ENCODE peak calls at places on chromosomes 2 and 18, in eight cellular contexts. D, Y, X, P, B, J, L and N are unnamed samples.
A peak's percentile ranks its signal among the peaks of the same experiment; 100 is the strongest.

GRCh38 chr2:205094031-205094430 is 548.8 kb downstream of the PARD3B start:
- DNase-seq in D (no peak), P (no peak), J (no peak), Y (no peak), L (no peak), B (no peak), X (no peak), N (no peak)

GRCh38 chr2:117470311-117471095 is 344.0 kb upstream of the DDX18 start:
- DNase-seq in B (no peak), Y (no peak), J (peak; percentile 6), X (no peak), P (no peak), L (no peak), D (peak; percentile 11), N (no peak)

GRCh38 chr18:79410731-79411613 is 15.2 kb downstream of the NFATC1 start:
- DNase-seq in Y (peak; percentile 82), X (peak; percentile 47), P (peak; percentile 26), L (no peak), B (no peak), J (no peak), D (no peak), N (no peak)

GRCh38 chr18:40866013-40866644 is 1088.9 kb upstream of the PIK3C3 start:
- DNase-seq in X (no peak), L (no peak), P (no peak), B (no peak), D (no peak), Y (no peak), J (no peak), N (no peak)

GRCh38 chr2:162037028-162037795 is 36.8 kb downstream of the DPP4 start:
- DNase-seq in Y (no peak), B (peak; percentile 28), D (no peak), J (no peak), X (no peak), P (no peak), L (peak; percentile 54), N (no peak)

GRCh38 chr2:148048475-148049221 is 27.8 kb downstream of the MBD5 start:
- DNase-seq in X (no peak), L (no peak), P (no peak), D (no peak), J (no peak), Y (no peak), B (peak; percentile 7), N (no peak)

GRCh38 chr2:201709049-201709448 is 10.6 kb upstream of the MPP4 start:
- DNase-seq in X (no peak), B (no peak), J (no peak), L (no peak), D (no peak), P (no peak), Y (no peak), N (no peak)

GRCh38 chr2:133576714-133577113 is 8.5 kb upstream of the NCKAP5 start:
- DNase-seq in Y (no peak), X (no peak), J (no peak), B (no peak), D (no peak), L (no peak), P (no peak), N (no peak)

GRCh38 chr2:236959876-236960275 is 125.8 kb upstream of the COPS8 start:
- DNase-seq in Y (no peak), D (no peak), J (no peak), B (no peak), X (no peak), P (no peak), L (peak; percentile 57), N (peak; percentile 38)

GRCh38 chr2:44351676-44352075 is 9.6 kb downstream of the PREPL start:
- DNase-seq in Y (no peak), D (no peak), X (no peak), P (no peak), J (no peak), B (peak; percentile 55), L (peak; percentile 92), N (no peak)

GRCh38 chr2:207772081-207772843 is 2.6 kb upstream of the FZD5 start:
- DNase-seq in D (no peak), L (peak; percentile 43), X (no peak), P (peak; percentile 60), J (no peak), Y (no peak), B (peak; percentile 59), N (no peak)

DNA sequence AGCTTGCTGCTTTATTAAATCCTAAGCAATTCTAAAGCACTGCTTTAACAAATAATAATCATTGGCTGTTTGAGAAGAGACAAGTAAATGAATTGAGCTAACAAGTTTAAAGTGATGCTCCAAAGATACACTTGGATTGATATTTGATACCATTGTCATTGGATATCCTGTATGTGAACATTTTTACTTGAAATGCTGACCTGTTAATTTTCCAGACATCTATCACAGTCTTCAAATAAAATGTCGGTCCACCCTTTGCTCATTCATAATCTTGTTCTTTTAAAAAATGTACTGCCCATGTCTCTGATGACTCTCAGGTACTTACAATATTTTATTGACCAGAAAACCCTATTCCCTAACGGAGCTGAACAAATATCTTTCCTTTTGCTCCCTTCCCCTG is 202.1 kb downstream of the DYSF start:
- DNase-seq in B (no peak), X (no peak), L (no peak), Y (no peak), D (no peak), J (no peak), P (no peak), N (no peak)
- H3K4me3 ChIP-seq in B (no peak overlapping the region), X (no peak overlapping the region), L (no peak overlapping the region), Y (no peak overlapping the region), D (no peak overlapping the region), J (no peak overlapping the region), P (no peak overlapping the region), N (no peak overlapping the region)

DNA sequence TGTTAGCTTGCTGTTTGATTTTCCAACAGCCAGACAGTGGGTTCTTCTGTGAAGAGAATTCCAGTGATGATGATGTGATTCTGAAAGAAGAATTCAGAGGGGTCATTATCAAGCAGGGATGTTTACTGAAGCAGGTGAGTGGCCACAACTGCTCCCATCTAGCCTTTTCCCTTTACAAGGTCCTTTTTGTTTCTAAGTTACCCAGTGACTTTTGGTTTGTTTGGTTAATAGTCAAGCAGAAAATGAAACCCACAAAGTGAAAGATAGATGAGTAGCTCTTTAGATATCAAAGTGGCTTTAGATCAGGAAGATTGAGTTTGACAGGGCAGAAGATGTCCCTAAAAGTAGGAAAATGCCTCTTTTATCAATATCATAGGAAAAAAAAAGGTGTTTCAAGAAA is 23.3 kb downstream of the PLEK start:
- DNase-seq in X (no peak), L (no peak), J (no peak), D (no peak), P (no peak), B (no peak), Y (no peak), N (no peak)
- H3K4me3 ChIP-seq in X (no peak overlapping the region), L (no peak overlapping the region), J (no peak overlapping the region), D (no peak overlapping the region), P (no peak overlapping the region), B (no peak overlapping the region), Y (peak overlapping the region; percentile 41), N (no peak overlapping the region)

GRCh38 chr18:39345321-39345720 is 1779.7 kb upstream of the CELF4 start:
- DNase-seq in P (no peak), Y (no peak), J (no peak), X (no peak), L (no peak), B (peak; percentile 2), D (no peak), N (no peak)
- H3K4me3 ChIP-seq in P (no peak overlapping the region), Y (no peak overlapping the region), J (no peak overlapping the region), X (no peak overlapping the region), L (no peak overlapping the region), B (no peak overlapping the region), D (no peak overlapping the region), N (no peak overlapping the region)

GRCh38 chr2:64140665-64141064 is 3.6 kb downstream of the PELI1 start:
- DNase-seq in L (no peak), J (no peak), X (no peak), Y (no peak), D (no peak), B (no peak), P (no peak), N (no peak)

GRCh38 chr2:64143154-64144056 is 815 bp downstream of the PELI1 start:
- DNase-seq in D (peak; percentile 29), L (peak; percentile 51), P (no peak), B (peak; percentile 50), J (no peak), X (peak; percentile 55), Y (no peak), N (no peak)

GRCh38 chr2:64141711-64142405 is 2.4 kb downstream of the PELI1 start:
- DNase-seq in L (peak; percentile 58), B (peak; percentile 66), Y (no peak), D (no peak), J (no peak), P (no peak), X (no peak), N (no peak)

GRCh38 chr2:64144057-64145013 is at the start of gene PELI1:
- DNase-seq in D (peak; percentile 95), X (peak; percentile 95), P (peak; percentile 95), L (peak; percentile 94), B (peak; percentile 99), Y (peak; percentile 98), J (peak; percentile 97), N (peak; percentile 93)

DNA sequence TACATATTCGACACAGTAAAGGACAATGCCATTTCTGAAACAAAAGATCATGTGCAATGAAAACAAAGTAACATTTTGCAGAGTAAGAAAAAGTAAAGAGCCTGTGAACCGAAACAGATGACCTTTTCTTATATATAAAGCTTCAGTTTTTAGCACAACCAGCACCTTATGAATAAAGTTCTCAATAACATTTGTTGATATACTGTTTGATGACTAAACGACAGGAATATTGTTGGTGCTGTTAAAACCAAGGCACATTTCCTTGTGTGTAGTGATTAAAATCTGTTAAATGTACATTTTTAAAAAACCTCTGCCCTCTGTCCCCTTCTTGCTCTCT is 1.4 kb downstream of the PELI1 start:
- DNase-seq in X (no peak), P (no peak), D (no peak), L (peak; percentile 37), J (no peak), Y (no peak), B (no peak), N (no peak)
- H3K4me3 ChIP-seq in X (peak overlapping the region; percentile 97), P (peak overlapping the region; percentile 100), D (no peak overlapping the region), L (peak overlapping the region; percentile 82), J (peak overlapping the region; percentile 67), Y (peak overlapping the region; percentile 84), B (peak overlapping the region; percentile 65), N (peak overlapping the region; percentile 96)

GRCh38 chr2:16666453-16666801 is 793 bp upstream of the CYRIA start:
- DNase-seq in X (no peak), B (peak; percentile 80), Y (no peak), J (no peak), D (no peak), L (no peak), P (no peak), N (no peak)
- H3K4me3 ChIP-seq in X (peak overlapping the region; percentile 27), B (no peak overlapping the region), Y (peak overlapping the region; percentile 79), J (no peak overlapping the region), D (no peak overlapping the region), L (no peak overlapping the region), P (no peak overlapping the region), N (no peak overlapping the region)

DNA sequence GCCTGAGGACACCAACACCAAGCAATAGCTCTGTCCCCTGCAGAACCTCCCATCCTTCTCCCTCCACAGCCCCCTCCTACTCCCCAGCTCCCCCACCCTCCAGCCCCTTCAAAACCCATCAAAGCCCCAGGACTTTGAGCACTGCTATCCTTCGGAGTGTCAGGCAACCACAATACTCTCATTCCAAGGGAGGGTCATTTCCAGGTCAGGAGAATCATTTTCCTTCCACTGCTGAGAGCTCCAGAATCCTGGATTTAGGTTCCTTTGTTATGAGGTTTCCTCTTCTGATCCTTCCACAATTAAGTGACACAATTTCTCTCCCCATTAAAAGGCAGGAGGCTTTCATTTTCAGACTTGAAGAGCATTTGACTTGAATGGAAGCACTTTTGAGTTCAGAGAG is 24.4 kb upstream of the SPP2 start:
- DNase-seq in Y (no peak), B (no peak), P (no peak), D (no peak), J (no peak), L (peak; percentile 30), X (no peak), N (no peak)
- H3K4me3 ChIP-seq in Y (peak overlapping the region; percentile 59), B (no peak overlapping the region), P (no peak overlapping the region), D (no peak overlapping the region), J (no peak overlapping the region), L (no peak overlapping the region), X (peak overlapping the region; percentile 72), N (no peak overlapping the region)